ENCODE peak calls at places on chromosomes 3 and 15, in ten cellular contexts. S, G, Y, V, X, C, A, T, O and N are unnamed samples.

GRCh38 chr3:48128779-48129178 is 59.4 kb downstream of the CDC25A start:
- DNase-seq in T (no peak), S (no peak), C (no peak), V (no peak), A (no peak), O (no peak), X (no peak), Y (no peak), G (no peak), N (no peak)

GRCh38 chr3:186826978-186827857 is 15.3 kb upstream of the ADIPOQ start:
- DNase-seq in X (peak; percentile 82), A (peak; percentile 85), Y (no peak), C (peak; percentile 93), V (peak; percentile 82), G (peak; percentile 84), T (peak; percentile 74), S (peak; percentile 91), O (peak; percentile 87), N (peak; percentile 100)

GRCh38 chr3:138068579-138069174 is 46.7 kb downstream of the DZIP1L start:
- DNase-seq in C (peak; percentile 32), A (peak; percentile 73), T (peak; percentile 73), G (peak; percentile 81), S (peak; percentile 71), V (peak; percentile 76), X (peak; percentile 49), O (peak; percentile 85), Y (no peak), N (peak; percentile 88)

GRCh38 chr3:114551770-114552526 is 258.1 kb downstream of the TIGIT start:
- DNase-seq in V (peak; percentile 81), Y (peak; percentile 69), O (no peak), S (no peak), G (no peak), T (no peak), C (no peak), X (no peak), A (no peak), N (no peak)

GRCh38 chr3:149621218-149622005 is 36.4 kb downstream of the WWTR1 start:
- DNase-seq in C (no peak), T (no peak), X (no peak), O (no peak), G (no peak), Y (peak; percentile 56), V (peak; percentile 82), S (no peak), A (no peak), N (peak; percentile 78)

GRCh38 chr3:100033184-100033583 is 81.1 kb downstream of the FILIP1L start:
- DNase-seq in A (no peak), G (no peak), Y (no peak), T (no peak), X (no peak), S (no peak), C (no peak), V (peak; percentile 64), O (no peak), N (no peak)

GRCh38 chr3:69441028-69441427 is 55.1 kb upstream of the FRMD4B start:
- DNase-seq in S (no peak), Y (no peak), A (no peak), C (no peak), V (no peak), O (no peak), T (no peak), X (no peak), G (no peak), N (no peak)

GRCh38 chr3:190435618-190436017 is 14.1 kb downstream of the TMEM207 start:
- DNase-seq in G (no peak), O (no peak), X (no peak), S (no peak), A (no peak), V (no peak), C (no peak), T (no peak), Y (no peak), N (no peak)

GRCh38 chr15:74340139-74340538 is 27.3 kb downstream of the CYP11A1 start:
- DNase-seq in T (no peak), A (no peak), Y (peak; percentile 36), C (no peak), O (no peak), X (no peak), V (no peak), G (no peak), S (no peak), N (no peak)